ENCODE peak calls at places on chromosome 16, in seven cellular contexts. M is HuH-7.5; T is activated T-helper 1 cell treated with Interleukin-2 at 50 U/mL for 16 hours; A is GM13977; Y is kidney glomerular epithelial cell; O is activated CD4-positive, alpha-beta T cell treated with anti-CD3 and anti-CD28 coated beads, Interleukin-2, amount 10 ng/mL, durations not matched to agents 7 days and 5 days; Q is stimulated activated CD4-positive, alpha-beta T cell treated with anti-CD3 and anti-CD28 coated beads, Interleukin-4, amount 100 ng/mL, for 4 hours. J is an unnamed sample.

GRCh38 chr16:88883117-88883895 is 16.8 kb upstream of the PABPN1L start:
- DNase-seq in A (no peak), T (no peak), Q (no peak), O (no peak), Y (no peak), M (no peak), J (no peak)

GRCh38 chr16:4696172-4696904 is 3.0 kb downstream of the NUDT16L1 start:
- DNase-seq in T (no peak), M (no peak), Q (no peak), A (no peak), O (no peak), Y (no peak), J (no peak)

GRCh38 chr16:75377971-75378386 is 55.3 kb downstream of the CFDP1 start:
- DNase-seq in A (no peak), Q (no peak), T (no peak), Y (peak), M (no peak), O (no peak), J (no peak)

GRCh38 chr16:85391769-85392583 is 221.1 kb upstream of the GSE1 start:
- DNase-seq in Y (no peak), O (no peak), A (no peak), T (no peak), M (no peak), Q (no peak), J (peak)

GRCh38 chr16:66511615-66512500 is 38.1 kb downstream of the TK2 start:
- DNase-seq in A (no peak), O (no peak), Q (no peak), M (no peak), T (no peak), Y (peak), J (no peak)

GRCh38 chr16:57527610-57528360 is 8.6 kb downstream of the CCDC102A start:
- DNase-seq in O (no peak), T (no peak), A (no peak), M (no peak), Q (no peak), Y (no peak), J (peak)

GRCh38 chr16:84611041-84611440 is 6.8 kb downstream of the COTL1 start:
- DNase-seq in Q (no peak), T (no peak), O (no peak), Y (no peak), A (no peak), M (no peak), J (no peak)

GRCh38 chr16:80948886-80949502 is 57.7 kb downstream of the CMC2 start:
- DNase-seq in A (no peak), Q (no peak), T (no peak), Y (no peak), M (peak), O (peak), J (peak)

GRCh38 chr16:27287051-27287811 is 18.7 kb upstream of the NSMCE1 start:
- DNase-seq in Q (no peak), T (no peak), O (no peak), Y (no peak), M (no peak), A (no peak), J (no peak)

GRCh38 chr16:81583893-81584705 is 139.5 kb downstream of the CMIP start:
- DNase-seq in Y (no peak), O (no peak), A (no peak), M (no peak), Q (no peak), T (no peak), J (peak)

GRCh38 chr16:89600956-89601355 is 12.5 kb upstream of the DPEP1 start:
- DNase-seq in O (no peak), Y (no peak), M (no peak), T (no peak), A (no peak), Q (no peak), J (no peak)

GRCh38 chr16:23124315-23124714 is 24.9 kb downstream of the USP31 start:
- DNase-seq in Q (no peak), Y (peak), O (no peak), A (no peak), T (no peak), M (no peak), J (no peak)

GRCh38 chr16:68257251-68257905 is 6.9 kb upstream of the SLC7A6 start:
- DNase-seq in T (no peak), M (no peak), Q (no peak), Y (no peak), O (peak), A (peak), J (peak)

GRCh38 chr16:67404740-67405226 is 11.5 kb upstream of the TPPP3 start:
- DNase-seq in M (no peak), Q (no peak), Y (no peak), O (no peak), A (no peak), T (no peak), J (peak)

GRCh38 chr16:66695935-66696668 is 441 bp downstream of the CMTM4 start:
- DNase-seq in O (no peak), Q (peak), A (peak), T (peak), Y (no peak), M (peak), J (peak)

GRCh38 chr16:70689035-70689969 is 3.4 kb upstream of the MTSS2 start:
- DNase-seq in Q (no peak), Y (no peak), O (no peak), T (no peak), A (no peak), M (no peak), J (peak)

GRCh38 chr16:630024-630814 is 566 bp upstream of the WFIKKN1 start:
- DNase-seq in T (no peak), Q (no peak), O (no peak), Y (no peak), A (no peak), M (no peak), J (no peak)

GRCh38 chr16:15538484-15538883 is 104.1 kb downstream of the BMERB1 start:
- DNase-seq in Q (no peak), M (no peak), Y (no peak), O (no peak), T (no peak), A (no peak), J (no peak)

GRCh38 chr16:66481081-66481942 is 54.2 kb downstream of the BEAN1 start:
- DNase-seq in T (no peak), O (no peak), Q (no peak), M (no peak), Y (no peak), A (no peak), J (no peak)

GRCh38 chr16:89505204-89506112 is 2.7 kb upstream of the SPG7 start:
- DNase-seq in A (peak), M (peak), Y (peak), O (peak), Q (peak), T (peak), J (peak)

GRCh38 chr16:55701442-55702319 is 45.9 kb downstream of the SLC6A2 start:
- DNase-seq in A (peak), T (no peak), M (no peak), O (peak), Y (peak), Q (no peak), J (peak)

GRCh38 chr16:3469736-3470135 is 25.6 kb downstream of the C16orf90 start:
- DNase-seq in Q (no peak), T (no peak), A (no peak), O (no peak), Y (no peak), M (no peak), J (no peak)

GRCh38 chr16:89123831-89124100 is 30.1 kb downstream of the ACSF3 start:
- DNase-seq in A (no peak), Q (no peak), T (no peak), Y (no peak), O (no peak), M (no peak), J (no peak)

GRCh38 chr16:67388191-67388590 is 5.1 kb downstream of the TPPP3 start:
- DNase-seq in O (no peak), M (no peak), Q (no peak), Y (no peak), T (no peak), A (no peak), J (no peak)